ENCODE peak calls at places on chromosomes 5 and 9, in six cellular contexts. R is HepG2, I is GM12892, E is GM12878, Q is K562, P is H1. K is an unnamed sample.

GRCh38 chr9:74533253-74533652 is 36.1 kb downstream of the RORB start:
- DNase-seq in P (no peak), E (no peak), Q (no peak), R (no peak), I (no peak), K (no peak)

GRCh38 chr9:116800074-116800473 is 113.0 kb downstream of the TRIM32 start:
- DNase-seq in Q (no peak), E (no peak), P (no peak), R (no peak), I (no peak), K (no peak)

GRCh38 chr5:37615184-37615583 is 224.7 kb downstream of the GDNF start:
- DNase-seq in I (no peak), Q (no peak), R (no peak), E (no peak), P (no peak), K (no peak)

GRCh38 chr5:1391691-1392090 is 46.8 kb upstream of the CLPTM1L start:
- DNase-seq in I (no peak), E (no peak), Q (no peak), R (no peak), P (no peak), K (no peak)

GRCh38 chr5:93304851-93305250 is 276.2 kb downstream of the NR2F1-AS1 start:
- DNase-seq in R (no peak), I (no peak), E (no peak), Q (no peak), P (no peak), K (no peak)

GRCh38 chr5:84642795-84643194 is 258.1 kb upstream of the EDIL3 start:
- DNase-seq in P (no peak), E (no peak), I (no peak), R (no peak), Q (no peak), K (no peak)

GRCh38 chr9:132671620-132672412 is 1.6 kb downstream of the GTF3C4 start:
- DNase-seq in I (no peak), P (no peak), R (no peak), E (no peak), Q (no peak), K (no peak)

GRCh38 chr5:10145922-10146321 is 103.8 kb downstream of the ATPSCKMT start:
- DNase-seq in I (no peak), Q (peak; percentile 45), R (peak; percentile 20), P (no peak), E (peak; percentile 5), K (no peak)

GRCh38 chr5:115946655-115947054 is 15.6 kb upstream of the LVRN start:
- DNase-seq in R (no peak), E (no peak), Q (no peak), P (no peak), I (no peak), K (no peak)

GRCh38 chr5:165321912-165322311 is 1816.5 kb downstream of the MAT2B start:
- DNase-seq in E (no peak), P (no peak), Q (no peak), R (no peak), I (no peak), K (no peak)

GRCh38 chr5:142827934-142828576 is 57.9 kb downstream of the ARHGAP26 start:
- DNase-seq in E (no peak), P (no peak), I (no peak), R (no peak), Q (no peak), K (no peak)

GRCh38 chr5:42268630-42269029 is 154.6 kb upstream of the GHR start:
- DNase-seq in E (no peak), I (no peak), R (no peak), P (no peak), Q (no peak), K (no peak)

GRCh38 chr9:127183814-127184582 is 61.6 kb upstream of the ANGPTL2 start:
- DNase-seq in E (peak; percentile 95), R (no peak), P (no peak), Q (no peak), I (peak; percentile 47), K (peak; percentile 56)

GRCh38 chr9:114525505-114525904 is 20.2 kb upstream of the WHRN start:
- DNase-seq in P (no peak), R (no peak), Q (no peak), E (no peak), I (no peak), K (no peak)

GRCh38 chr5:142115937-142116614 is 7.5 kb downstream of the NDFIP1 start:
- DNase-seq in Q (no peak), E (no peak), P (no peak), I (no peak), R (no peak), K (no peak)

GRCh38 chr5:170225326-170226137 is 7.3 kb upstream of the C5orf58 start:
- DNase-seq in P (no peak), E (peak; percentile 4), R (peak; percentile 23), I (no peak), Q (peak; percentile 77), K (peak; percentile 39)

GRCh38 chr5:5164158-5164557 is 24.0 kb downstream of the ADAMTS16 start:
- DNase-seq in E (no peak), I (no peak), R (no peak), Q (no peak), P (no peak), K (no peak)
- TF ChIP-seq POLR2AphosphoS5 in E (no peak), I (no peak), R (no peak), Q (no peak), P (no peak), K (no peak)

GRCh38 chr5:181205735-181206401 is 872 bp upstream of the TRIM7 start:
- DNase-seq in R (no peak), P (no peak), E (no peak), Q (no peak), I (no peak), K (no peak)

GRCh38 chr5:181203093-181203711 is 1.8 kb downstream of the TRIM7 start:
- DNase-seq in P (no peak), I (no peak), R (no peak), E (no peak), Q (no peak), K (no peak)

GRCh38 chr5:181204561-181205401 is at the start of gene TRIM7:
- DNase-seq in Q (peak; percentile 67), E (no peak), I (peak; percentile 50), R (no peak), P (no peak), K (no peak)

GRCh38 chr5:181205402-181205734 is 372 bp upstream of the TRIM7 start:
- DNase-seq in R (no peak), E (no peak), I (no peak), Q (no peak), P (no peak), K (no peak)

GRCh38 chr5:181203842-181204560 is 995 bp downstream of the TRIM7 start:
- DNase-seq in E (no peak), P (no peak), R (no peak), I (no peak), Q (peak; percentile 73), K (no peak)
- TF ChIP-seq POLR2A in E (no peak), P (no peak), R (no peak), I (no peak), Q (peak; percentile 49), K (no peak)

GRCh38 chr5:179802950-179803562 is 3.6 kb downstream of the MGAT4B start:
- DNase-seq in Q (no peak), R (no peak), I (no peak), P (no peak), E (no peak), K (no peak)

GRCh38 chr5:179800696-179801201 is 5.9 kb downstream of the MGAT4B start:
- DNase-seq in Q (peak; percentile 42), E (no peak), P (no peak), I (no peak), R (no peak), K (no peak)

GRCh38 chr5:179802207-179802883 is 4.3 kb downstream of the MGAT4B start:
- DNase-seq in E (no peak), I (no peak), R (no peak), Q (no peak), P (no peak), K (no peak)

GRCh38 chr5:179800071-179800695 is 6.4 kb downstream of the LTC4S start:
- DNase-seq in P (no peak), Q (no peak), R (no peak), E (no peak), I (no peak), K (no peak)

GRCh38 chr5:179801304-179802206 is 5.1 kb downstream of the MGAT4B start:
- DNase-seq in I (peak; percentile 82), E (no peak), R (peak; percentile 40), P (no peak), Q (peak; percentile 51), K (peak; percentile 86)
- TF ChIP-seq TAF1 in I (no peak), E (no peak), R (no peak), P (no peak), Q (no peak), K (no peak)

GRCh38 chr5:78908173-78908901 is 76.8 kb downstream of the ARSB start:
- DNase-seq in E (no peak), P (no peak), R (no peak), Q (no peak), I (no peak), K (no peak)
- TF ChIP-seq POLR2AphosphoS5 in E (no peak), P (no peak), R (no peak), Q (no peak), I (no peak), K (no peak)

GRCh38 chr5:5422819-5423515 is 490 bp downstream of the ICE1 start:
- DNase-seq in P (no peak), I (no peak), E (no peak), R (no peak), Q (peak; percentile 14), K (no peak)

GRCh38 chr5:5420251-5420650 is 2.2 kb upstream of the ICE1 start:
- DNase-seq in Q (no peak), P (no peak), I (no peak), R (no peak), E (no peak), K (no peak)

GRCh38 chr5:5424736-5425135 is 2.3 kb downstream of the ICE1 start:
- DNase-seq in E (no peak), P (no peak), I (no peak), Q (peak; percentile 19), R (no peak), K (no peak)

GRCh38 chr5:5421149-5421960 is 1.1 kb upstream of the ICE1 start:
- DNase-seq in R (no peak), Q (peak; percentile 74), I (no peak), E (no peak), P (no peak), K (no peak)

DNA sequence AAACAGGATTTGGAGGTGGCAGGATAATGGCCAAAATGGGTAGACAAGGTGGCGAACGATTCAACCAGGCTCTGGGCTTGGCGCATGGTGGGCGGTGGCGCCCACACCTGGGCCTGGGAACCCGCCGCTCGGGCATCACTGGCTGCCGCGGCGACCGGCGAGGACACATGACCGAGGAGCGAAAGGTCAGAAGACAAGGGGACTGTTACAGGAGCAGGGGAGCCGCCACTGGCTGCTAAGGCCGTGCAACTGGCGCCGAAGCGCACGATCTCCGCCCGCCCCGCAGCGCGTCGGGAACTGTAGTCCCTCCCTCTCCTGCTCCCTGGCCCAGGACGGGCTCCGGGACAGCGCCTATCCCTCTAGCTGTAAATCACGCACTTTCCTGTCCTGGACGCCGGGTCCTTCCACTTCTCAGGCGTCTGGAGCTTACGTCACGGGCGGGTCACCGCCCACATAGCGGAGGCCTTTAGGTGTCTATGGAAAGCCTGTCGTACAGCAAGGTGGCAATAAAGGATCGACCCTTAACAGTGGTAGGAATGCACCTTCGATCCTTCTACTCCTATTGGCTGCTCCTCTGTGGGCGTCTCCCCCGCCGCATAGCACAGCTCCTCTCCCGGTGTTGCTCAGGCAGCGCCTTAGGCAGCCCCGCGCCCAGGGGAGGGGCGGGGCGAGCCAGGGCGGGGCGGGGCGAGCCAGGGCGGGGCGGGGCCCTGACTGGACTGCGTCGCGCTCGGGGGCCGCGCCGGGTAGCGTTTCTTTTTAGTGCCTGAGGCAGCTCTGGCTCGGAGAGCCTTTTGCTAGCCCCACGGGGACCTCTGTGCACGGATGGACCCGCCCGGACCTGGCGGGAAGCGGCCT is at the start of gene ICE1:
- DNase-seq in Q (peak; percentile 99), E (peak; percentile 91), I (peak; percentile 64), R (peak; percentile 97), P (peak; percentile 99), K (peak; percentile 74)
- TF ChIP-seq POLR2A in Q (peak; percentile 89), E (peak; percentile 94), I (peak; percentile 85), R (peak; percentile 77), P (peak; percentile 78), K (peak; percentile 66)

K was measured in GM12891.